ENCODE peak calls at places on chromosome 22, in five cellular contexts. Y, Z, M, Q and O are unnamed samples. For H3K4me1, the result is how much of the 10 kb centered on the place peaks cover.

GRCh38 chr22:19173047-19174035 is 5.2 kb downstream of the SLC25A1 start:
- DNase-seq in Y (no peak), Z (no peak), M (no peak), Q (no peak), O (no peak)

GRCh38 chr22:23218867-23219251 is 38.5 kb downstream of the BCR start:
- DNase-seq in Y (no peak), Z (no peak), M (peak), Q (no peak), O (peak)

GRCh38 chr22:40855104-40855959 is 1.1 kb downstream of the ST13 start:
- DNase-seq in Y (peak), Z (peak), M (no peak), Q (peak), O (peak)

GRCh38 chr22:38454361-38455062 is 487 bp downstream of the KCNJ4 start:
- DNase-seq in Y (no peak), Z (no peak), M (no peak), Q (no peak), O (no peak)

GRCh38 chr22:42820075-42820763 is 36.9 kb downstream of the ARFGAP3 start:
- DNase-seq in Y (no peak), Z (no peak), M (peak), Q (no peak), O (peak)

GRCh38 chr22:22080270-22080669 is 97.7 kb upstream of the TOP3B start:
- DNase-seq in Y (no peak), Z (no peak), M (no peak), Q (no peak), O (no peak)

GRCh38 chr22:41468381-41469217 is at the start of the genes ACO2 and PHF5A:
- DNase-seq in Y (peak), Z (peak), M (peak), Q (peak), O (peak)

GRCh38 chr22:35686298-35686697 is 31.4 kb upstream of the APOL5 start:
- DNase-seq in Y (no peak), Z (no peak), M (no peak), Q (no peak), O (no peak)

GRCh38 chr22:40857309-40857851 is 432 bp downstream of the XPNPEP3 start:
- DNase-seq in Y (no peak), Z (no peak), M (no peak), Q (no peak), O (no peak)

GRCh38 chr22:46612904-46613605 is 7.1 kb upstream of the GRAMD4 start:
- DNase-seq in Y (no peak), Z (peak), M (peak), Q (no peak), O (no peak)

GRCh38 chr22:25334091-25334490 is 114.7 kb downstream of the CRYBB2 start:
- DNase-seq in Y (no peak), Z (peak), M (peak), Q (peak), O (peak)

GRCh38 chr22:22673099-22673498 is 28.7 kb downstream of the GGTLC2 start:
- DNase-seq in Y (no peak), Z (no peak), M (no peak), Q (no peak), O (no peak)

GRCh38 chr22:23547818-23548500 is 32.1 kb downstream of the IGLL1 start:
- DNase-seq in Y (no peak), Z (no peak), M (no peak), Q (no peak), O (no peak)

GRCh38 chr22:25853902-25854301 is 111.9 kb downstream of the MYO18B start:
- DNase-seq in Y (no peak), Z (no peak), M (no peak), Q (no peak), O (peak)

GRCh38 chr22:23042179-23042578 is 28.1 kb upstream of the GNAZ start:
- DNase-seq in Y (no peak), Z (no peak), M (no peak), Q (no peak), O (no peak)

GRCh38 chr22:39699631-39700348 is 129.2 kb downstream of the CACNA1I start:
- DNase-seq in Y (no peak), Z (no peak), M (no peak), Q (no peak), O (peak)

GRCh38 chr22:47195676-47196492 is 433.4 kb downstream of the TBC1D22A start:
- DNase-seq in Y (no peak), Z (no peak), M (no peak), Q (no peak), O (no peak)

GRCh38 chr22:23242473-23243001 is 62.2 kb downstream of the BCR start:
- DNase-seq in Y (no peak), Z (no peak), M (no peak), Q (no peak), O (peak)

GRCh38 chr22:50530857-50531545 is 1.2 kb upstream of the TYMP start:
- DNase-seq in Y (peak), Z (peak), M (peak), Q (peak), O (peak)

GRCh38 chr22:42069801-42070516 is 653 bp downstream of the NAGA start:
- DNase-seq in Y (no peak), Z (no peak), M (no peak), Q (no peak), O (no peak)

GRCh38 chr22:46825145-46825544 is 62.7 kb downstream of the TBC1D22A start:
- DNase-seq in Y (no peak), Z (no peak), M (no peak), Q (no peak), O (no peak)

GRCh38 chr22:50071432-50072166 is 13.5 kb upstream of the TTLL8 start:
- DNase-seq in Y (no peak), Z (no peak), M (no peak), Q (no peak), O (no peak)

GRCh38 chr22:42180349-42180842 is 49.8 kb upstream of the CYP2D6 start:
- DNase-seq in Y (peak), Z (peak), M (no peak), Q (peak), O (no peak)

GRCh38 chr22:39318507-39319283 is 728 bp downstream of the RPL3 start:
- DNase-seq in Y (no peak), Z (no peak), M (no peak), Q (no peak), O (no peak)

GRCh38 chr22:34354071-34354817 is 434.0 kb upstream of the LARGE1 start:
- DNase-seq in Y (no peak), Z (no peak), M (no peak), Q (no peak), O (no peak)

GRCh38 chr22:21796863-21797262 is 61.3 kb upstream of the YPEL1 start:
- DNase-seq in Y (no peak), Z (no peak), M (no peak), Q (peak), O (no peak)

GRCh38 chr22:46088541-46089311 is 61.6 kb upstream of the PPARA start:
- DNase-seq in Y (peak), Z (peak), M (peak), Q (peak), O (no peak)

GRCh38 chr22:23781065-23781464 is 5.7 kb upstream of the SMARCB1 start:
- DNase-seq in Y (no peak), Z (no peak), M (no peak), Q (no peak), O (no peak)

GRCh38 chr22:32764330-32765116 is 37.0 kb upstream of the TIMP3 start:
- DNase-seq in Y (peak), Z (peak), M (no peak), Q (peak), O (no peak)

GRCh38 chr22:42336527-42337227 is 66.2 kb upstream of the TCF20 start:
- DNase-seq in Y (no peak), Z (no peak), M (no peak), Q (no peak), O (no peak)

DNA sequence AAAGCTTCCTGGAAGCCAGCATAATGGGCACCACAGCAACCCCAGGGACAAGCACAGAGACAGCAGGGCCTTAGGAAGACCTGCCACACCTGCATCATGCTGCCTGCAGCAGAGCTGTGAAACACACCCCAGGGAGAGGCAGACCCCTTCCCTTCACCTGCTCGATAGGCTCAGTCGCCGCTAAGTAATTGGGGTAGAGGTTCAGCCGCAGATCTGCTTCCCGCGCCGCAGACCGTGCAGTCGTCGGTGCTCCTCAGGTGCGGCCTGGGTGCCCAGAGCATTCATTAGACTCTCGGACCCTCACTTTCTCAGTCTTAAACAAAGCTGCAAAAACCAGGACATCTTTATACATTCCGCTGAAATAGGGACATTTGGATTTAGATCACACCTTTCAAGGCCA is 2.9 kb downstream of the DUSP18 start:
- DNase-seq in Y (no peak), Z (no peak), M (no peak), Q (no peak), O (no peak)
- H3K4me1 ChIP-seq in Y (under half), Z (under half), M (under half), Q (under half), O (under half)

GRCh38 chr22:37112084-37112728 is 2.7 kb upstream of the TMPRSS6 start:
- DNase-seq in Y (no peak), Z (no peak), M (no peak), Q (no peak), O (no peak)
- TF ChIP-seq CTCF in Y (no peak), Z (no peak), M (no peak), Q (no peak), O (no peak)

DNA sequence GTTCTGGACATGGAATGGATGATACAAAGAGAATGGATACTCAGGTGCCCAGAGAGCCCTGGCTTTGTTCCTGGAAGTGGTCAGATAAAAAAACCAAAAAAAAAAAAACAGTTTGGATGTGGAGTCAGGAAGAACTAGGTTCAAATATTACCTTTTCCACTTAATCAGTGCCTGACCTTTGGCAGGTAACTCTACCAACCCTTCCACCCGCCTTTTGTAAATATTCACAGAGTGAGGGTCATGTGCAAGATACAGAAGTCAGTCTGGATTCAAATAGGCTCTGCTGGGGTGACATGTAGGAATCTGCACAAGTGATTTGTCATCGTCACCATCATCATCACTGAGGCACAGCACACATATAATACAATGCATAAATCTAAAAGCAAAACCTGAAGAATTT is 490.6 kb downstream of the MIAT start:
- DNase-seq in Y (no peak), Z (no peak), M (no peak), Q (no peak), O (no peak)
- H3K4me1 ChIP-seq in Y (under half), Z (under half), M (under half), Q (under half), O (under half)

GRCh38 chr22:17888855-17889254 is 114.6 kb upstream of the BID start:
- DNase-seq in Y (no peak), Z (no peak), M (peak), Q (peak), O (no peak)
- TF ChIP-seq CTCF in Y (no peak), Z (peak), M (peak), Q (peak), O (peak)

GRCh38 chr22:20211997-20212753 is 55.9 kb downstream of the RTN4R start:
- DNase-seq in Y (no peak), Z (peak), M (no peak), Q (peak), O (peak)

GRCh38 chr22:20212754-20213699 is 55.1 kb downstream of the RTN4R start:
- DNase-seq in Y (no peak), Z (no peak), M (no peak), Q (no peak), O (no peak)

GRCh38 chr22:20209761-20210250 is 58.3 kb downstream of the RTN4R start:
- DNase-seq in Y (no peak), Z (no peak), M (no peak), Q (no peak), O (no peak)

GRCh38 chr22:20210473-20211059 is 57.6 kb downstream of the RTN4R start:
- DNase-seq in Y (no peak), Z (no peak), M (no peak), Q (no peak), O (no peak)

DNA sequence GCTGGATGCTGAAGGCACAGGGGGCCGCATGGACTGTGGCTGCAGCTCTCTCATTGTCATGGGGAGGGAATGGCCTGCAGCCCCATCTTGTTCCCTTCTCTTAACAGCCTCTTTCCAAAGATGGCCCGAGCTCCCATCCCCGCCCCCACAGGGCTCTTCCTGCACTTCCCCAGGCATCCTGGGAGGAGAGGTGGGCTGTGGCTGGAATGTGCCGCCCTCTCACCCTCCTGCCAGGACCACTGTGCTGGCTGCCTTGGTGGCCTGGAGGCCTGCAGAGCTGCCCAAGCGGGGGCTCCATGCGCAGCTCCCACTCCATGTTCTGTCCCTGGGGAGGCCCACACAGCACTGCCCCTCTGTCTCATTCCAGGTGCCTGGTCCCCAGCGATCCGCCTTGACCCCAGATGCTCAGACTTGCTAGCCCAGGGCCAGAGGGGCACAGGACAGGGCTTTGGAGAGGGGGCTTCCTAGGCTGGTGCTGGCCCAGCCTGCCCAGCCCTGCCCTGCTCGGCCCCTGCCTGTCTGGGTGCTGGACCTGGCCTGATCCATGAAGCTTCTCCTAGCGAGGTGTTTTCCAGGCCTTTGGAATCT is 56.6 kb downstream of the RTN4R start:
- DNase-seq in Y (no peak), Z (no peak), M (no peak), Q (no peak), O (no peak)
- H3K4me1 ChIP-seq in Y (under half), Z (under half), M (under half), Q (under half), O (under half)

GRCh38 chr22:18077087-18077638 is 627 bp upstream of the PEX26 start:
- DNase-seq in Y (no peak), Z (no peak), M (peak), Q (no peak), O (no peak)

GRCh38 chr22:18077639-18078328 is at the start of gene PEX26:
- DNase-seq in Y (peak), Z (peak), M (peak), Q (peak), O (peak)

GRCh38 chr22:18076060-18076497 is 1.7 kb upstream of the PEX26 start:
- DNase-seq in Y (peak), Z (peak), M (peak), Q (peak), O (peak)

GRCh38 chr22:18079706-18080230 is 2.0 kb downstream of the PEX26 start:
- DNase-seq in Y (no peak), Z (no peak), M (no peak), Q (no peak), O (no peak)

DNA sequence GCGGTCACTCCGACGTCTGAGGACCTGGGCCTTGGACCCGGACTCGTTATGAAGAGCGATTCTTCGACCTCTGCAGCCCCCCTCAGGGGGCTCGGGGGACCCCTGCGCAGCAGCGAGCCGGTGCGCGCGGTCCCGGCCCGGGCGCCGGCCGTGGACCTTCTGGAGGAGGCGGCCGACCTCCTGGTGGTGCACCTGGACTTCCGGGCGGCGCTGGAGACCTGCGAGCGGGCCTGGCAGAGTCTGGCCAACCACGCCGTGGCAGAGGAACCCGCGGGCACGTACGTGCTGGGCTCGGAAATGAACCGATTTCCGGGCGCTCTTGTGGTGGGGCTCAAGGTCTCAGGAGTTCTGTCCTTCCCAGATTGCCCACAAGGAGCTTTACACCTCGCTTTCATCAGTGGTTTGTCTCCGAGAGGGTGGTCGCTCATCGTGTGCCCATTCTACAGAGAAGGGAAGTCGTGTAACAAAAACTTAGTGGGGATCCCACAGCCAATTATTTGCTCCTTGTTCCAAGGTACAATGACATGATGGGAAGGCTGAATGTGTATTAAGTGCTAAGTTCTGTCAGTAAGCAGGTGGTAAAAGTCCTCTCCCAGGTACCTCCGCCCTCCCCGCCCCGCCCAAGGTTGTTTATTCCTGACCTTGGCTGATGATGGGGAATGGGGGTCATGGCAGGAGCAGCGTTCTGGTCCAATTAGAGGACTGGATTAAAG is 695 bp downstream of the PEX26 start:
- DNase-seq in Y (no peak), Z (peak), M (peak), Q (peak), O (peak)
- TF ChIP-seq CTCF in Y (no peak), Z (no peak), M (peak), Q (peak), O (no peak)

DNA sequence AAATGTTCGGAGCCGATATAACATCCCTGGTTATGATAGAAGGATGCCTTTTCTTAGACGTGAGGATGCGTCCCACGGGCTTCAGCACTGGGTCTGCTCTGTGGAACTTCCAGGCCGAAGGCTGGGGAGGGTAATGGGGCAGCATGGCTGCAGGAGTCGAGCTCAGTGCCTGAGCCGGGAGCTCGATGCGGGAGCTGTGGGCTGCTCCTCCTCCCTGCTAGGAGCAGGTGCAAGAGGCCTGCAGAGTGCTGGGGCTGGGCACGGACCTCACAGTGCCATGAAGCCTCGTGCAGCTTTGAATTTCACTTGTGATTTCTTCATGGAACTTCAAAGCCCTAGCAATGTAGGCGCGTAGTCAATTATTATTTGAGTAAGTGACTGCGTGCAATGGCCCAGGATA is 6.0 kb downstream of the TUBA8 start:
- DNase-seq in Y (no peak), Z (peak), M (no peak), Q (peak), O (no peak)
- H3K4me1 ChIP-seq in Y (under half), Z (half or more), M (under half), Q (half or more), O (under half)

DNA sequence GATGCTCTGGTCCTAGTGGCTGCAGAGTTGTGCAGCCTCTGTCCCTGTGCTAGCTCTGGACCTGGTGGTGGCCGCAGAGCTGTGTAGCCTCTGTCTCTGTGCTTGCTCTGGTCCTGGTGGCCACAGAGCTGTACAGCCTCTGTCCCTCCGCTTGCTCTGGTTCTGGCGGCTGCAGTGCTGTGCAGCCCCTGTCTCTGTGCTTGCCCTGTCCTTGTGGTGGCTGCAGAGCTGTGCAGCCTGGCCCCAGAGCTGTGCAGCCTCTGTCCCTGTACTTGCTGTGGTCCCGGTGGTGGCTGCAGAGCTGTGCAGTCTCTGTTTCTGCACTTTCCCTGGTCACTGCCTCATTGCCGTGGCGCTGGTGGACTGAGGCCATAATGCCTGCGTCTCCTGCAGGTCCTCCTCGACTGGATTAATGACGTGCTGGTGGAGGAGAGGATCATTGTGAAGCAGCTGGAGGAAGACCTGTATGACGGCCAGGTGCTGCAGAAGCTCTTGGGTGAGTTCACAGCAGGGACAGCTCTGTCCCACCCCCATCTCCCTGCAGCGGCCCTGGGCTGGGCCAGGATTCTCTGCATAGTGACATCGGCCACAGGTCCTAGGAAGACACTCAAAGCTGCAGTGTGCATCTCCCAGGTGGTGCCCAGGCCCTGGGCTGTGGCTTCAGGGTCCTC is 61.9 kb upstream of the PARVG start:
- DNase-seq in Y (no peak), Z (no peak), M (no peak), Q (no peak), O (no peak)
- TF ChIP-seq CTCF in Y (no peak), Z (no peak), M (no peak), Q (no peak), O (no peak)

GRCh38 chr22:31749636-31750364 is at the start of gene PRR14L:
- DNase-seq in Y (peak), Z (peak), M (peak), Q (peak), O (peak)
- H3K4me1 ChIP-seq in Y (under half), Z (under half), M (under half), Q (under half), O (under half)